ENCODE peak calls at places on chromosome 17, in six cellular contexts. A, E, Y, Q, I and T are unnamed samples.

GRCh38 chr17:75088902-75089417 is 1.2 kb downstream of the SLC16A5 start:
- DNase-seq in A (no peak), Q (no peak), E (no peak), Y (peak; percentile 57), I (no peak), T (no peak)

GRCh38 chr17:42653179-42654124 is 5.6 kb upstream of the TUBG2 start:
- DNase-seq in Q (no peak), Y (no peak), A (no peak), E (peak; percentile 44), I (no peak), T (no peak)

GRCh38 chr17:7248811-7249210 is 2.7 kb downstream of the CTDNEP1 start:
- DNase-seq in A (no peak), Y (no peak), E (no peak), I (no peak), Q (no peak), T (no peak)

GRCh38 chr17:39171933-39172332 is 6.0 kb upstream of the ARL5C start:
- DNase-seq in E (no peak), Q (no peak), I (no peak), A (no peak), Y (no peak), T (no peak)

GRCh38 chr17:29918922-29919856 is 10.8 kb downstream of the SSH2 start:
- DNase-seq in I (no peak), Q (no peak), A (no peak), Y (no peak), E (no peak), T (no peak)

GRCh38 chr17:83083368-83084201 is 4.2 kb downstream of the METRNL start:
- DNase-seq in E (no peak), A (no peak), I (no peak), Q (peak; percentile 56), Y (no peak), T (peak; percentile 30)

GRCh38 chr17:38428643-38429371 is 543 bp downstream of the ARHGAP23 start:
- DNase-seq in Q (no peak), A (no peak), Y (no peak), E (no peak), I (no peak), T (no peak)

GRCh38 chr17:66354981-66355380 is 52.6 kb downstream of the PRKCA start:
- DNase-seq in A (no peak), Q (no peak), I (no peak), E (no peak), Y (no peak), T (no peak)

GRCh38 chr17:10249271-10250010 is 51.0 kb upstream of the GAS7 start:
- DNase-seq in E (no peak), I (no peak), Y (no peak), A (no peak), Q (no peak), T (no peak)

GRCh38 chr17:42979511-42980273 is at the start of gene PTGES3L:
- DNase-seq in Q (no peak), I (no peak), Y (peak; percentile 88), A (no peak), E (peak; percentile 76), T (no peak)

GRCh38 chr17:46108550-46109110 is 84.6 kb downstream of the KANSL1 start:
- DNase-seq in I (no peak), E (no peak), Q (no peak), A (no peak), Y (peak; percentile 61), T (no peak)

GRCh38 chr17:47265983-47266541 is 12.4 kb downstream of the ITGB3 start:
- DNase-seq in A (no peak), Y (peak; percentile 48), Q (no peak), E (peak; percentile 58), I (no peak), T (no peak)

GRCh38 chr17:14334919-14335318 is 34.0 kb downstream of the HS3ST3B1 start:
- DNase-seq in A (no peak), Q (no peak), I (no peak), Y (no peak), E (peak; percentile 19), T (no peak)
- H3K4me1 ChIP-seq in A (no peaks in the 10 kb centered on the region), Q (peaks cover 21% of the 10 kb centered on the region), I (no peaks in the 10 kb centered on the region), Y (peaks cover 87% of the 10 kb centered on the region), E (peaks cover 56% of the 10 kb centered on the region), T (no peaks in the 10 kb centered on the region)

DNA sequence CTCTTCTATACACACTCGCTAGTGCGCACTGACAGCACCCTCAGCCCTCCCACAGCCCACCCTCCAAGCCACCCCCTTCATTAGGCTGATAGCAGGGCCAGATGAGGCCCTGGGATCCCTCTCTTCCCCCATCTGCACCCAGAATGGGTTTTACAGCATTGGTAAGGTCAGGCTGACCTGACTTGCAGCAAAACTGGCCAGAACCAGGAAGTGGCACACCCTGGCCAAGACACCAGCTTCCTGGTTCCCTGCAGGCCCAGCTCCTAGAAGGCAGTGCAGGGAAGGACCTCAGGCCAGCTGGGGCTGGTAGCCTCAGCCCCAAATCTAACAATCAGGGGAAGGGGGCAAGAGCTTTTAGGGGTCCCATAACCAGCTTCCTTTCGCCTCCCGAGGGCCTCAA is 50.0 kb upstream of the MRPS23 start:
- DNase-seq in I (no peak), Y (no peak), A (no peak), E (no peak), Q (no peak), T (no peak)
- TF ChIP-seq ZNF274 in I (no peak), Y (no peak), A (no peak), E (no peak), Q (no peak), T (no peak)

GRCh38 chr17:73648974-73649373 is 4.7 kb upstream of the SDK2 start:
- DNase-seq in I (no peak), Y (no peak), Q (no peak), A (no peak), E (no peak), T (no peak)
- H3K4me1 ChIP-seq in I (no peaks in the 10 kb centered on the region), Y (no peaks in the 10 kb centered on the region), Q (peaks cover 4% of the 10 kb centered on the region), A (no peaks in the 10 kb centered on the region), E (no peaks in the 10 kb centered on the region), T (peaks cover 5% of the 10 kb centered on the region)

GRCh38 chr17:59416184-59416583 is 84.7 kb downstream of the YPEL2 start:
- DNase-seq in I (no peak), Y (no peak), E (no peak), A (no peak), Q (no peak), T (no peak)
- TF ChIP-seq ZNF274 in I (no peak), Y (no peak), E (no peak), A (no peak), Q (no peak), T (no peak)

GRCh38 chr17:2363318-2363717 is 26.0 kb downstream of the SGSM2 start:
- DNase-seq in E (no peak), Y (no peak), Q (no peak), I (no peak), A (no peak), T (no peak)
- H3K4me1 ChIP-seq in E (peaks cover 8% of the 10 kb centered on the region), Y (no peaks in the 10 kb centered on the region), Q (no peaks in the 10 kb centered on the region), I (peaks cover 31% of the 10 kb centered on the region), A (no peaks in the 10 kb centered on the region), T (peaks cover 3% of the 10 kb centered on the region)

DNA sequence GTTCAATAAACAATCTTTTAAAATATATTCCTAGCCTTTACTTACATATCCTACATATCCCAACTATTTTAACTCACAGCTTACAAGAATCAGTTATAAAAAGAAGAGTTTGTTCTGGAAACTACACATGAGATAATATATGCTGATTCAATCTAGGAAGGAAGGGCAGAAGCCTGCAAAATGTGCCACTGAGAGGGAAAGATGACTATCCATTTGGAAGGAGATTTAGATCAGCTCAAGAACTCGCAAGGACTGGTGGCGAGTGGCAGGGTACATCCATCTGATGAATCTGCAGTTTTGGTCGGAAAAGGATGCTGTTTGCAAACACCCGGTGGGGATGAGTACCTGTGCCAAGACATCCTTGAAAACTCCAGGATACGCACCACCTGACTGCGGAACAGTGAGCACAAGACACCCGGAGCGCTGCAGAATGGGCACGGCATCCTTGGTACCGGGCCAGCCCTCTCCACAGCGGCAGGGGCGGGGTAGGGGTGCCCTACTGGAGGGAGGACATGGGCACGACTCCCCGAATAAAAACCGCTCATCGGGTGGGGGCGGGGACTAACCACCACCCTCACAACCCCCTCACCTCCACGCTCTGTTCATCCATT is 723 bp downstream of the TRIM37 start:
- DNase-seq in A (no peak), E (no peak), Y (peak; percentile 34), Q (no peak), I (no peak), T (no peak)
- TF ChIP-seq ZNF274 in A (no peak), E (no peak), Y (no peak), Q (no peak), I (no peak), T (no peak)